ENCODE peak calls at places on chromosomes 7 and 10, in eight cellular contexts. V is transverse colon, E is HCT116, H is neural crest cell, C is HFFc6, B is AG04450, G is endothelial cell, D is astrocyte of the spinal cord. U is an unnamed sample.
A peak's percentile ranks its signal among the peaks of the same experiment; 100 is the strongest.

GRCh38 chr10:110336111-110336721 is 31.5 kb upstream of the SMNDC1 start:
- DNase-seq in V (no peak), E (no peak), H (no peak), C (peak; percentile 96), B (peak; percentile 90), G (no peak), D (peak; percentile 98), U (no peak)

GRCh38 chr10:86446424-86446823 is 75.2 kb downstream of the WAPL start:
- DNase-seq in V (no peak), E (no peak), H (no peak), C (no peak), B (no peak), G (no peak), D (no peak), U (no peak)

GRCh38 chr7:23530355-23530754 is 1.4 kb downstream of the TRA2A start:
- DNase-seq in V (no peak), E (no peak), H (no peak), C (peak; percentile 13), B (no peak), G (no peak), D (peak; percentile 30), U (no peak)

GRCh38 chr10:110641256-110641655 is 2.9 kb upstream of the RBM20 start:
- DNase-seq in V (peak; percentile 20), E (peak; percentile 42), H (no peak), C (no peak), B (no peak), G (no peak), D (peak; percentile 42), U (no peak)

GRCh38 chr10:11934262-11934661 is 108.3 kb downstream of the UPF2 start:
- DNase-seq in V (peak; percentile 54), E (no peak), H (no peak), C (no peak), B (no peak), G (no peak), D (peak; percentile 12), U (no peak)

GRCh38 chr10:48192916-48193450 is 81.5 kb downstream of the FRMPD2 start:
- DNase-seq in V (no peak), E (no peak), H (no peak), C (no peak), B (no peak), G (no peak), D (no peak), U (no peak)

GRCh38 chr10:3278771-3279170 is 106.2 kb upstream of the PITRM1 start:
- DNase-seq in V (no peak), E (no peak), H (no peak), C (no peak), B (no peak), G (no peak), D (no peak), U (no peak)

GRCh38 chr7:107580716-107581383 is 804 bp downstream of the BCAP29 start:
- DNase-seq in V (no peak), E (no peak), H (no peak), C (no peak), B (no peak), G (no peak), D (no peak), U (no peak)

GRCh38 chr10:14904316-14904732 is 25.7 kb downstream of the SUV39H2 start:
- DNase-seq in V (no peak), E (peak; percentile 7), H (no peak), C (peak; percentile 25), B (no peak), G (no peak), D (peak; percentile 35), U (no peak)

GRCh38 chr7:149743481-149743880 is 29.9 kb downstream of the ZNF467 start:
- DNase-seq in V (no peak), E (no peak), H (no peak), C (no peak), B (no peak), G (no peak), D (no peak), U (no peak)

GRCh38 chr7:91408388-91409154 is 144.3 kb downstream of the FZD1 start:
- DNase-seq in V (no peak), E (no peak), H (no peak), C (no peak), B (no peak), G (no peak), D (no peak), U (no peak)

GRCh38 chr10:69382382-69383117 is 34.2 kb downstream of the TACR2 start:
- DNase-seq in V (no peak), E (no peak), H (no peak), C (peak; percentile 96), B (peak; percentile 42), G (no peak), D (peak; percentile 91), U (no peak)

GRCh38 chr10:132283604-132284382 is 24.0 kb downstream of the STK32C start:
- DNase-seq in V (no peak), E (no peak), H (no peak), C (no peak), B (no peak), G (no peak), D (no peak), U (no peak)

GRCh38 chr7:24980695-24981543 is 941 bp upstream of the OSBPL3 start:
- DNase-seq in V (peak; percentile 52), E (no peak), H (no peak), C (peak; percentile 48), B (no peak), G (no peak), D (peak; percentile 53), U (peak; percentile 22)

GRCh38 chr7:149865437-149865836 is 8.3 kb upstream of the ATP6V0E2 start:
- DNase-seq in V (peak; percentile 40), E (no peak), H (no peak), C (no peak), B (no peak), G (no peak), D (no peak), U (no peak)

GRCh38 chr10:110864662-110865140 is 7.0 kb upstream of the PDCD4 start:
- DNase-seq in V (no peak), E (no peak), H (no peak), C (no peak), B (no peak), G (no peak), D (no peak), U (no peak)

GRCh38 chr10:3500408-3500856 is 284.6 kb downstream of the KLF6 start:
- DNase-seq in V (peak; percentile 17), E (no peak), H (peak; percentile 73), C (no peak), B (peak; percentile 59), G (peak; percentile 21), D (peak; percentile 90), U (no peak)

GRCh38 chr10:65496541-65496940 is 1429.3 kb upstream of the LRRTM3 start:
- DNase-seq in V (no peak), E (no peak), H (no peak), C (no peak), B (no peak), G (no peak), D (no peak), U (no peak)

GRCh38 chr10:30241422-30242110 is 107.5 kb downstream of the MTPAP start:
- DNase-seq in V (no peak), E (no peak), H (no peak), C (no peak), B (no peak), G (no peak), D (no peak), U (no peak)
- TF ChIP-seq CTCF in V (no peak), E (no peak), H (no peak), C (peak; percentile 13), B (no peak), G (no peak), D (no peak), U (no peak)

GRCh38 chr7:158861936-158862704 is 5.8 kb downstream of the DYNC2I1 start:
- DNase-seq in V (no peak), E (no peak), H (no peak), C (no peak), B (no peak), G (no peak), D (no peak), U (no peak)
- TF ChIP-seq CTCF in V (no peak), E (no peak), H (no peak), C (peak; percentile 13), B (no peak), G (no peak), D (no peak), U (no peak)

DNA sequence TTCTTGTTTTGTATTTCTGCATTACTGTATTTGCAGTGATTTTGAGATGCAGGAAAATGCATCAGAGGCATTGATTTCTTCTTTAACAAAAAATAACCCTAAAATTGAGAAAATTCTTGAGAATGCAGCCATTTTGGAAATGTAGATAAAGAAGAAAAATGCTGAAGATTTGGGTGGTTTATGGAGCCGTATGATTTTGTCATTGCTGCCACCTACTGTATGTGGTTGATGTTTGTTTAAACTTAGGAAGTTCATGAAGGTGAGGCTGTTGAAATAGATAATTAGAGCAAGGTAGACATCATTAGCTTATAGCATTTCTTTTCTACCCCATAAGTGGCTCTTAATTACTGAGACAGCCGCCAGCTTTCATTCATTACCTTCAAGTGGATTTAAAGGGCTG is 92.1 kb upstream of the SAMD8 start:
- DNase-seq in V (no peak), E (no peak), H (no peak), C (peak; percentile 17), B (no peak), G (no peak), D (peak; percentile 54), U (no peak)
- TF ChIP-seq CTCF in V (peak; percentile 26), E (peak; percentile 16), H (peak; percentile 57), C (peak; percentile 73), B (peak; percentile 29), G (no peak), D (peak; percentile 31), U (no peak)

DNA sequence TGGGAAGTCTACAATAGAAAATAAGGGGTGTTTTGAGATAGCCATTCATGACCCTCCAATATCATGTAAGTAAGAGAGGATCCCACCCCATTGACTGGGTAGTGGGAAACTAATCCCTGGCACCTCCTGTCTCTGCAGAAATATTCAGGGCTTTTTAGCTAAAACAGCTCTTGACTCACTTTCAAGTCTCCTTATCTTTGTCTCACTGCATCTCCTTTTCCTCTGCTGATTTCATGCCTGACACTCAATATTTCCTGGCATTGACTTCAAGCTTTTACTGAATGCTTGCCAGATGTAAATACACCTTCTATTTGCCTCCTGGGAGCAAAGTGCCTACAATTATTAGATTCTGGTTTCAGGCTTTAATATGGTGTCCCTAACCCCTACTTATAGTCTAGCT is 57.1 kb downstream of the CHRM2 start:
- DNase-seq in V (no peak), E (no peak), H (no peak), C (no peak), B (no peak), G (no peak), D (peak; percentile 24), U (no peak)
- TF ChIP-seq CTCF in V (no peak), E (no peak), H (no peak), C (no peak), B (no peak), G (no peak), D (no peak), U (no peak)

GRCh38 chr7:82904871-82905270 is 257.8 kb downstream of the PCLO start:
- DNase-seq in V (no peak), E (no peak), H (no peak), C (no peak), B (no peak), G (no peak), D (no peak), U (no peak)
- TF ChIP-seq CTCF in V (no peak), E (no peak), H (no peak), C (no peak), B (no peak), G (no peak), D (no peak), U (no peak)

GRCh38 chr10:83166344-83166743 is 973.0 kb upstream of the GHITM start:
- DNase-seq in V (no peak), E (no peak), H (peak; percentile 15), C (no peak), B (no peak), G (peak; percentile 26), D (no peak), U (no peak)
- TF ChIP-seq CTCF in V (no peak), E (no peak), H (peak; percentile 42), C (no peak), B (no peak), G (no peak), D (peak; percentile 20), U (no peak)